ENCODE peak calls at places on chromosomes 7 and 10, in five cellular contexts. One of them, this sample, is unnamed.

GRCh38 chr7:102914585-102914984 is 1.8 kb downstream of the LRRC17 start:
- DNase-seq in EL: no peak
- DNase-seq in fibroblast of pulmonary artery: peak
- DNase-seq in cerebellum: no peak
- DNase-seq in glutamatergic neuron: no peak
- DNase-seq in this sample: no peak

GRCh38 chr10:43093423-43094090 is 16.7 kb downstream of the RET start:
- DNase-seq in EL: peak
- DNase-seq in fibroblast of pulmonary artery: no peak
- DNase-seq in cerebellum: no peak
- DNase-seq in glutamatergic neuron: peak
- DNase-seq in this sample: no peak

GRCh38 chr7:144437370-144438191 is 34.1 kb upstream of the NOBOX start:
- DNase-seq in EL: peak
- DNase-seq in fibroblast of pulmonary artery: peak
- DNase-seq in cerebellum: no peak
- DNase-seq in glutamatergic neuron: peak
- DNase-seq in this sample: peak

GRCh38 chr7:116776046-116776445 is 86.3 kb upstream of the CAPZA2 start:
- DNase-seq in EL: no peak
- DNase-seq in fibroblast of pulmonary artery: no peak
- DNase-seq in cerebellum: no peak
- DNase-seq in glutamatergic neuron: no peak
- DNase-seq in this sample: no peak

GRCh38 chr7:155750255-155751125 is 61.8 kb downstream of the SHH start:
- DNase-seq in EL: no peak
- DNase-seq in fibroblast of pulmonary artery: no peak
- DNase-seq in cerebellum: peak
- DNase-seq in glutamatergic neuron: no peak
- DNase-seq in this sample: no peak

GRCh38 chr10:775245-776075 is 86.0 kb upstream of the DIP2C start:
- DNase-seq in EL: peak
- DNase-seq in fibroblast of pulmonary artery: peak
- DNase-seq in cerebellum: peak
- DNase-seq in glutamatergic neuron: no peak
- DNase-seq in this sample: peak

GRCh38 chr7:4416436-4417092 is 265.5 kb upstream of the FOXK1 start:
- DNase-seq in EL: no peak
- DNase-seq in fibroblast of pulmonary artery: peak
- DNase-seq in cerebellum: no peak
- DNase-seq in glutamatergic neuron: no peak
- DNase-seq in this sample: no peak

GRCh38 chr7:45924283-45924682 is 3.2 kb upstream of the IGFBP3 start:
- DNase-seq in EL: peak
- DNase-seq in fibroblast of pulmonary artery: peak
- DNase-seq in cerebellum: no peak
- DNase-seq in glutamatergic neuron: no peak
- DNase-seq in this sample: peak

GRCh38 chr7:93751421-93751820 is 139.1 kb downstream of the TFPI2 start:
- DNase-seq in EL: no peak
- DNase-seq in fibroblast of pulmonary artery: no peak
- DNase-seq in cerebellum: no peak
- DNase-seq in glutamatergic neuron: no peak
- DNase-seq in this sample: no peak

GRCh38 chr10:48255722-48256121 is 18.8 kb downstream of the FRMPD2 start:
- DNase-seq in EL: no peak
- DNase-seq in fibroblast of pulmonary artery: no peak
- DNase-seq in cerebellum: no peak
- DNase-seq in glutamatergic neuron: no peak
- DNase-seq in this sample: no peak

GRCh38 chr10:12435348-12435747 is 86.0 kb downstream of the CAMK1D start:
- DNase-seq in EL: no peak
- DNase-seq in fibroblast of pulmonary artery: no peak
- DNase-seq in cerebellum: no peak
- DNase-seq in glutamatergic neuron: no peak
- DNase-seq in this sample: no peak

GRCh38 chr10:29691564-29692064 is 56.8 kb upstream of the SVIL start:
- DNase-seq in EL: peak
- DNase-seq in fibroblast of pulmonary artery: peak
- DNase-seq in cerebellum: no peak
- DNase-seq in glutamatergic neuron: no peak
- DNase-seq in this sample: peak

GRCh38 chr7:3162286-3162685 is 118.6 kb upstream of the CARD11 start:
- DNase-seq in EL: no peak
- DNase-seq in fibroblast of pulmonary artery: peak
- DNase-seq in cerebellum: no peak
- DNase-seq in glutamatergic neuron: no peak
- DNase-seq in this sample: no peak

GRCh38 chr10:91596821-91597396 is 36.0 kb downstream of the PPP1R3C start:
- DNase-seq in EL: peak
- DNase-seq in fibroblast of pulmonary artery: peak
- DNase-seq in cerebellum: no peak
- DNase-seq in glutamatergic neuron: no peak
- DNase-seq in this sample: no peak